ENCODE peak calls at places on chromosomes 3 and 15, in four cellular contexts. One of them, this sample, is unnamed.

GRCh38 chr3:151558621-151559020 is 97.8 kb upstream of the IGSF10 start:
- DNase-seq in choroid plexus epithelial cell: peak
- DNase-seq in dermis microvascular lymphatic vessel endothelial cell: no peak
- DNase-seq in stimulated activated CD4-positive, alpha-beta T cell treated with anti-CD3 and anti-CD28 coated beads, Interleukin-2, amount 100 ng/mL, for 48 hours: no peak
- DNase-seq in this sample: no peak

GRCh38 chr3:30289324-30289723 is 317.1 kb upstream of the TGFBR2 start:
- DNase-seq in choroid plexus epithelial cell: no peak
- DNase-seq in stimulated activated CD4-positive, alpha-beta T cell treated with anti-CD3 and anti-CD28 coated beads, Interleukin-2, amount 100 ng/mL, for 48 hours: no peak
- DNase-seq in dermis microvascular lymphatic vessel endothelial cell: peak
- DNase-seq in this sample: no peak

GRCh38 chr15:27250223-27250622 is 279.2 kb downstream of the GABRG3 start:
- DNase-seq in stimulated activated CD4-positive, alpha-beta T cell treated with anti-CD3 and anti-CD28 coated beads, Interleukin-2, amount 100 ng/mL, for 48 hours: no peak
- DNase-seq in choroid plexus epithelial cell: no peak
- DNase-seq in dermis microvascular lymphatic vessel endothelial cell: no peak
- DNase-seq in this sample: no peak

GRCh38 chr3:168544097-168544957 is 448.6 kb upstream of the GOLIM4 start:
- DNase-seq in dermis microvascular lymphatic vessel endothelial cell: peak
- DNase-seq in choroid plexus epithelial cell: peak
- DNase-seq in stimulated activated CD4-positive, alpha-beta T cell treated with anti-CD3 and anti-CD28 coated beads, Interleukin-2, amount 100 ng/mL, for 48 hours: no peak
- DNase-seq in this sample: no peak

GRCh38 chr3:171163724-171164465 is 137.4 kb upstream of the SLC2A2 start:
- DNase-seq in stimulated activated CD4-positive, alpha-beta T cell treated with anti-CD3 and anti-CD28 coated beads, Interleukin-2, amount 100 ng/mL, for 48 hours: no peak
- DNase-seq in dermis microvascular lymphatic vessel endothelial cell: no peak
- DNase-seq in choroid plexus epithelial cell: no peak
- DNase-seq in this sample: no peak

GRCh38 chr15:83275412-83275811 is 9.1 kb downstream of the BNC1 start:
- DNase-seq in stimulated activated CD4-positive, alpha-beta T cell treated with anti-CD3 and anti-CD28 coated beads, Interleukin-2, amount 100 ng/mL, for 48 hours: no peak
- DNase-seq in dermis microvascular lymphatic vessel endothelial cell: no peak
- DNase-seq in choroid plexus epithelial cell: no peak
- DNase-seq in this sample: no peak

GRCh38 chr3:149273096-149273751 is 51.6 kb upstream of the CP start:
- DNase-seq in dermis microvascular lymphatic vessel endothelial cell: peak
- DNase-seq in stimulated activated CD4-positive, alpha-beta T cell treated with anti-CD3 and anti-CD28 coated beads, Interleukin-2, amount 100 ng/mL, for 48 hours: no peak
- DNase-seq in choroid plexus epithelial cell: peak
- DNase-seq in this sample: no peak

GRCh38 chr15:71094137-71094536 is 21.1 kb upstream of the THSD4 start:
- DNase-seq in stimulated activated CD4-positive, alpha-beta T cell treated with anti-CD3 and anti-CD28 coated beads, Interleukin-2, amount 100 ng/mL, for 48 hours: no peak
- DNase-seq in dermis microvascular lymphatic vessel endothelial cell: no peak
- DNase-seq in choroid plexus epithelial cell: no peak
- DNase-seq in this sample: no peak

GRCh38 chr3:130671545-130671944 is 75.1 kb downstream of the PIK3R4 start:
- DNase-seq in dermis microvascular lymphatic vessel endothelial cell: no peak
- DNase-seq in choroid plexus epithelial cell: no peak
- DNase-seq in stimulated activated CD4-positive, alpha-beta T cell treated with anti-CD3 and anti-CD28 coated beads, Interleukin-2, amount 100 ng/mL, for 48 hours: no peak
- DNase-seq in this sample: no peak

GRCh38 chr3:192514081-192514753 is 213.1 kb downstream of the FGF12 start:
- DNase-seq in stimulated activated CD4-positive, alpha-beta T cell treated with anti-CD3 and anti-CD28 coated beads, Interleukin-2, amount 100 ng/mL, for 48 hours: no peak
- DNase-seq in choroid plexus epithelial cell: peak
- DNase-seq in dermis microvascular lymphatic vessel endothelial cell: peak
- DNase-seq in this sample: no peak

GRCh38 chr3:172305552-172305951 is 142.7 kb downstream of the GHSR start:
- DNase-seq in dermis microvascular lymphatic vessel endothelial cell: peak
- DNase-seq in choroid plexus epithelial cell: peak
- DNase-seq in stimulated activated CD4-positive, alpha-beta T cell treated with anti-CD3 and anti-CD28 coated beads, Interleukin-2, amount 100 ng/mL, for 48 hours: no peak
- DNase-seq in this sample: no peak

GRCh38 chr15:99423186-99424130 is 142.3 kb upstream of the MEF2A start:
- DNase-seq in dermis microvascular lymphatic vessel endothelial cell: no peak
- DNase-seq in choroid plexus epithelial cell: no peak
- DNase-seq in stimulated activated CD4-positive, alpha-beta T cell treated with anti-CD3 and anti-CD28 coated beads, Interleukin-2, amount 100 ng/mL, for 48 hours: no peak
- DNase-seq in this sample: no peak

GRCh38 chr3:140467916-140468315 is 209.9 kb upstream of the TRIM42 start:
- DNase-seq in stimulated activated CD4-positive, alpha-beta T cell treated with anti-CD3 and anti-CD28 coated beads, Interleukin-2, amount 100 ng/mL, for 48 hours: no peak
- DNase-seq in dermis microvascular lymphatic vessel endothelial cell: no peak
- DNase-seq in choroid plexus epithelial cell: peak
- DNase-seq in this sample: no peak

GRCh38 chr15:40471778-40472130 is 970 bp downstream of the CHST14 start:
- DNase-seq in dermis microvascular lymphatic vessel endothelial cell: no peak
- DNase-seq in stimulated activated CD4-positive, alpha-beta T cell treated with anti-CD3 and anti-CD28 coated beads, Interleukin-2, amount 100 ng/mL, for 48 hours: no peak
- DNase-seq in choroid plexus epithelial cell: peak
- DNase-seq in this sample: no peak

GRCh38 chr15:60392601-60392985 is 5.2 kb downstream of the ANXA2 start:
- DNase-seq in dermis microvascular lymphatic vessel endothelial cell: peak
- DNase-seq in stimulated activated CD4-positive, alpha-beta T cell treated with anti-CD3 and anti-CD28 coated beads, Interleukin-2, amount 100 ng/mL, for 48 hours: peak
- DNase-seq in choroid plexus epithelial cell: peak
- DNase-seq in this sample: peak

This sample was measured in stimulated activated effector memory CD8-positive, alpha-beta T cell treated with anti-CD3 and anti-CD28 coated beads, Interleukin-12 subunit alpha, Interleukin-12 subunit beta, amount 100 ng/mL, for 72 hours.